ENCODE peak calls at places on chromosomes 12 and 14, in five cellular contexts. G, F, K, E and O are unnamed samples.

GRCh38 chr14:32075636-32076277 is 1.3 kb upstream of the ARHGAP5 start:
- DNase-seq in G (no peak), F (no peak), E (no peak), K (no peak), O (peak)

GRCh38 chr12:45575417-45575816 is 154.1 kb upstream of the ARID2 start:
- DNase-seq in E (peak), K (no peak), G (no peak), F (peak), O (peak)

GRCh38 chr12:107448198-107448597 is 237.4 kb upstream of the PWP1 start:
- DNase-seq in G (no peak), K (peak), E (no peak), F (no peak), O (no peak)

GRCh38 chr14:44767646-44768173 is 194.0 kb downstream of the KLHL28 start:
- DNase-seq in E (no peak), G (no peak), F (no peak), K (no peak), O (no peak)

GRCh38 chr12:78181544-78182162 is 351.0 kb downstream of the NAV3 start:
- DNase-seq in E (no peak), K (no peak), G (no peak), F (no peak), O (no peak)

GRCh38 chr14:89365071-89365801 is 51.8 kb downstream of the FOXN3 start:
- DNase-seq in F (peak), K (no peak), E (peak), G (peak), O (peak)

GRCh38 chr12:80580254-80580653 is 127.2 kb upstream of the MYF6 start:
- DNase-seq in G (no peak), K (no peak), E (no peak), F (no peak), O (no peak)

GRCh38 chr12:31498424-31498823 is 92.5 kb downstream of the DENND5B start:
- DNase-seq in G (no peak), K (no peak), E (no peak), F (no peak), O (no peak)

GRCh38 chr12:132256646-132257045 is 72.7 kb downstream of the GALNT9 start:
- DNase-seq in F (no peak), G (no peak), E (no peak), K (no peak), O (no peak)

GRCh38 chr12:106288510-106289195 is 13.9 kb upstream of the TCP11L2 start:
- DNase-seq in G (no peak), E (no peak), F (peak), K (peak), O (no peak)

GRCh38 chr12:111976860-111977259 is 36.1 kb downstream of the TMEM116 start:
- DNase-seq in G (no peak), F (no peak), E (no peak), K (no peak), O (no peak)

GRCh38 chr12:31035944-31036665 is 37.6 kb upstream of the DDX11 start:
- DNase-seq in K (no peak), F (no peak), E (no peak), G (no peak), O (no peak)

GRCh38 chr14:30855345-30856037 is 18.9 kb upstream of the COCH start:
- DNase-seq in E (no peak), F (no peak), K (no peak), G (no peak), O (peak)

GRCh38 chr14:68297871-68298468 is 478.4 kb downstream of the RAD51B start:
- DNase-seq in F (peak), E (no peak), K (no peak), G (no peak), O (no peak)

GRCh38 chr14:71261206-71261605 is 353.9 kb downstream of the PCNX1 start:
- DNase-seq in K (no peak), G (no peak), E (no peak), F (peak), O (no peak)

GRCh38 chr12:18982226-18982949 is 147.1 kb upstream of the PLEKHA5 start:
- DNase-seq in E (no peak), F (no peak), G (no peak), K (no peak), O (no peak)

GRCh38 chr12:128801879-128802391 is 21.8 kb downstream of the SLC15A4 start:
- DNase-seq in G (no peak), K (no peak), E (no peak), F (no peak), O (no peak)

GRCh38 chr12:24909667-24910066 is 39.2 kb downstream of the BCAT1 start:
- DNase-seq in E (no peak), K (no peak), G (no peak), F (peak), O (no peak)

GRCh38 chr12:89786177-89786810 is 77.7 kb upstream of the ATP2B1 start:
- DNase-seq in F (no peak), E (no peak), G (no peak), K (no peak), O (no peak)

GRCh38 chr14:63573579-63573978 is 30.4 kb upstream of the PPP2R5E start:
- DNase-seq in E (no peak), G (no peak), K (no peak), F (no peak), O (no peak)

GRCh38 chr12:84697141-84697540 is 215.5 kb downstream of the SLC6A15 start:
- DNase-seq in G (no peak), K (no peak), E (no peak), F (no peak), O (no peak)

GRCh38 chr12:117830471-117830870 is 138.3 kb downstream of the KSR2 start:
- DNase-seq in E (no peak), F (no peak), K (no peak), G (no peak), O (no peak)

GRCh38 chr14:96098309-96098998 is 59.3 kb downstream of the C14orf132 start:
- DNase-seq in E (no peak), G (no peak), F (peak), K (peak), O (peak)

GRCh38 chr12:53252349-53252916 is 15.7 kb upstream of the ESPL1 start:
- DNase-seq in G (no peak), K (no peak), E (no peak), F (peak), O (no peak)